ENCODE peak calls at places on chromosome 11, in eight cellular contexts. H, M, V, Q, P, D, B and T are unnamed samples.

GRCh38 chr11:2462986-2463765 is 18.4 kb downstream of the KCNQ1 start:
- DNase-seq in H (no peak), M (no peak), V (peak; percentile 45), Q (no peak), P (no peak), D (peak; percentile 93), B (peak; percentile 96), T (no peak)

GRCh38 chr11:20729597-20730095 is 60.3 kb downstream of the NELL1 start:
- DNase-seq in H (no peak), M (no peak), V (no peak), Q (no peak), P (no peak), D (no peak), B (no peak), T (no peak)

GRCh38 chr11:125404136-125404810 is 91.8 kb downstream of the FEZ1 start:
- DNase-seq in H (no peak), M (no peak), V (no peak), Q (no peak), P (no peak), D (peak; percentile 44), B (no peak), T (no peak)

GRCh38 chr11:78074756-78075155 is 4.9 kb downstream of the NDUFC2 start:
- DNase-seq in H (no peak), M (no peak), V (no peak), Q (no peak), P (no peak), D (no peak), B (no peak), T (no peak)

GRCh38 chr11:72575533-72576170 is 98.6 kb downstream of the PDE2A start:
- DNase-seq in H (no peak), M (no peak), V (no peak), Q (no peak), P (no peak), D (no peak), B (no peak), T (no peak)

GRCh38 chr11:79129702-79130101 is 311.1 kb downstream of the TENM4 start:
- DNase-seq in H (peak; percentile 17), M (no peak), V (no peak), Q (no peak), P (no peak), D (no peak), B (no peak), T (no peak)

GRCh38 chr11:63919267-63920125 is 2.5 kb upstream of the RCOR2 start:
- DNase-seq in H (peak; percentile 46), M (no peak), V (no peak), Q (no peak), P (no peak), D (no peak), B (peak; percentile 51), T (peak; percentile 37)

GRCh38 chr11:110472858-110473257 is 43.1 kb downstream of the FDX1 start:
- DNase-seq in H (peak; percentile 50), M (no peak), V (no peak), Q (no peak), P (peak; percentile 60), D (no peak), B (no peak), T (no peak)

GRCh38 chr11:106344392-106344791 is 266.9 kb downstream of the AASDHPPT start:
- DNase-seq in H (peak; percentile 85), M (peak; percentile 53), V (no peak), Q (no peak), P (no peak), D (no peak), B (no peak), T (peak; percentile 73)

GRCh38 chr11:81573367-81573766 is 1160.3 kb downstream of the FAM181B start:
- DNase-seq in H (no peak), M (no peak), V (no peak), Q (no peak), P (no peak), D (no peak), B (no peak), T (no peak)

GRCh38 chr11:96238563-96239166 is 104.3 kb downstream of the MAML2 start:
- DNase-seq in H (peak; percentile 69), M (no peak), V (no peak), Q (no peak), P (no peak), D (no peak), B (no peak), T (no peak)

GRCh38 chr11:75603791-75604736 is 42.0 kb downstream of the SERPINH1 start:
- DNase-seq in H (peak; percentile 96), M (peak; percentile 74), V (no peak), Q (no peak), P (no peak), D (no peak), B (no peak), T (peak; percentile 88)

GRCh38 chr11:76793834-76794291 is 10.7 kb downstream of the TSKU start:
- DNase-seq in H (no peak), M (no peak), V (no peak), Q (no peak), P (no peak), D (no peak), B (peak; percentile 24), T (no peak)

GRCh38 chr11:97965849-97966646 is 1054.7 kb upstream of the CNTN5 start:
- DNase-seq in H (peak; percentile 86), M (peak; percentile 84), V (no peak), Q (no peak), P (no peak), D (no peak), B (no peak), T (peak; percentile 93)

GRCh38 chr11:64296830-64297721 is 3.1 kb upstream of the CATSPERZ start:
- DNase-seq in H (no peak), M (no peak), V (no peak), Q (no peak), P (peak; percentile 14), D (peak; percentile 56), B (no peak), T (no peak)

GRCh38 chr11:4884341-4884740 is 2.6 kb downstream of the OR51T1 start:
- DNase-seq in H (no peak), M (no peak), V (no peak), Q (no peak), P (no peak), D (no peak), B (no peak), T (peak; percentile 38)

GRCh38 chr11:74570266-74571061 is 21.9 kb upstream of the POLD3 start:
- DNase-seq in H (peak; percentile 52), M (no peak), V (peak; percentile 48), Q (peak; percentile 59), P (peak; percentile 58), D (no peak), B (peak; percentile 56), T (peak; percentile 38)
- TF ChIP-seq CTCF in H (peak; percentile 72), M (peak; percentile 75), V (peak; percentile 70), Q (peak; percentile 91), P (peak; percentile 68), D (peak; percentile 84), B (peak; percentile 89), T (peak; percentile 69)

DNA sequence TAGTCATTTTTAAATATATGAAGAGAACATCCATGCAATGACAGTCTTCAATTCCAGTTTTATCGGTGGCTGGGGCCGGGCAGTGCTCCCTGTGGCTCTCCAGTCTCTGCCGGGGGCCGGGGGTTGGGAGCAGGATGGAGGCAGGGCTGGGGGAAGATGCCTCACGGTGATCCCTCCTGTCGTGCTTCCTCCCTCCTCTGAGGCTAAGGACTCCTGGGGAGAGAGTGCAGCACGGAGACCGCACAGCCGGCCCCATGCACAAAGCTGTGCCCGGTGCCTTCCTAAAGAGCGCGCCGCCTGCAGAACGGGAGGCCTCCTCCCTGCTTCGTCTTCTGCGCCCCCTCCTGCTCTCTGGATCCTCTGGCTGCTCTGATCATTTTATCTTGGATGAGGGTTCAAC is 20.5 kb downstream of the GAL start:
- DNase-seq in H (no peak), M (no peak), V (no peak), Q (no peak), P (no peak), D (no peak), B (no peak), T (peak; percentile 2)
- H3K4me3 ChIP-seq in H (no peak overlapping the region), M (peak overlapping the region; percentile 0), V (no peak overlapping the region), Q (no peak overlapping the region), P (no peak overlapping the region), D (no peak overlapping the region), B (no peak overlapping the region), T (no peak overlapping the region)

GRCh38 chr11:10664005-10664404 is 29.6 kb downstream of the IRAG1 start:
- DNase-seq in H (no peak), M (no peak), V (no peak), Q (no peak), P (no peak), D (no peak), B (no peak), T (peak; percentile 69)

GRCh38 chr11:10666556-10666955 is 27.0 kb downstream of the IRAG1 start:
- DNase-seq in H (peak; percentile 43), M (no peak), V (no peak), Q (no peak), P (no peak), D (no peak), B (no peak), T (peak; percentile 67)

GRCh38 chr11:10660323-10660722 is 33.2 kb downstream of the IRAG1 start:
- DNase-seq in H (no peak), M (no peak), V (no peak), Q (no peak), P (no peak), D (no peak), B (no peak), T (no peak)

GRCh38 chr11:10664511-10664910 is 29.0 kb downstream of the IRAG1 start:
- DNase-seq in H (no peak), M (no peak), V (no peak), Q (no peak), P (no peak), D (no peak), B (no peak), T (no peak)

GRCh38 chr11:10663365-10663764 is 30.2 kb downstream of the IRAG1 start:
- DNase-seq in H (no peak), M (no peak), V (no peak), Q (no peak), P (no peak), D (no peak), B (no peak), T (no peak)
- TF ChIP-seq CTCF in H (no peak), M (no peak), V (no peak), Q (no peak), P (no peak), D (no peak), B (no peak), T (no peak)

DNA sequence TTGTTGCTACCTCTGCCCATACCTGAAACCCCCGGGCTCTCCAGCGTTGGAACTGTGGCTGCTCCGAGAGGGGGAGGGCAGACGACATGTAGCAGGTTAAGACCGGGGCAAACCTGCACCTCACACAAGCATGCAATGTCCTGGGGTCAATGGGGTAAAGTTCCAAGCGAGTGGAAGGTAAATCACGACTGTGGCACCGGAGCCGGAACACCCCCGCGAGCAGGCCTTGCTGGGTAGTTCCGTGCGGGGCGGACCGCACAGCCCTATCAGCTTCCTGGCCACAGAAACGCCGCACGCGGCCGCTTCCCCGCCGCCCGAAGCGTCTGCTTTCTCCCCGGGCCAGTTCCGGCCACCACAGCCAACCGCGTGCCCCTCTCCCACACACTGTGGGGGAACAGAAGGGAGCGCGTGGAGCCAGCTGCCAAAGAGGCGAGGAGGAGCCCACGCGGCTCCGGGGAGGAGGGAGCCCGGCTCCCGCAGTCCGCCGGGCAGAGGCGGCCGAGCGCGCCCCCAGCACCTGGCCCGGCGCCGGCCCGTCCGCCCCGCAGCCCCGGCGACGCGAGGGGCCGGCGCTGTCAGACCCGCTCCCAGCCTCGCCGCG is 1.6 kb downstream of the SPTBN2 start:
- DNase-seq in H (no peak), M (no peak), V (no peak), Q (peak; percentile 56), P (no peak), D (peak; percentile 78), B (peak; percentile 34), T (peak; percentile 12)
- H3K4me3 ChIP-seq in H (peak overlapping the region; percentile 25), M (peak overlapping the region; percentile 47), V (peak overlapping the region; percentile 62), Q (peak overlapping the region; percentile 69), P (peak overlapping the region; percentile 43), D (peak overlapping the region; percentile 39), B (peak overlapping the region; percentile 54), T (peak overlapping the region; percentile 45)